ENCODE peak calls at places on chromosomes 3 and 15, in ten cellular contexts. One of them, this sample, is unnamed.

GRCh38 chr3:56323986-56324420 is 144.3 kb downstream of the ERC2 start:
- DNase-seq in heart left ventricle: no peak
- DNase-seq in body of pancreas: no peak
- DNase-seq in A549: no peak
- DNase-seq in esophagus muscularis mucosa: peak
- DNase-seq in H1: no peak
- DNase-seq in adrenal gland: peak
- DNase-seq in breast epithelium: no peak
- DNase-seq in transverse colon: no peak
- DNase-seq in H54: peak
- DNase-seq in this sample: no peak

GRCh38 chr3:2661078-2661477 is 449.1 kb downstream of the IL5RA start:
- DNase-seq in heart left ventricle: no peak
- DNase-seq in body of pancreas: no peak
- DNase-seq in A549: no peak
- DNase-seq in esophagus muscularis mucosa: no peak
- DNase-seq in H1: no peak
- DNase-seq in adrenal gland: no peak
- DNase-seq in breast epithelium: no peak
- DNase-seq in transverse colon: no peak
- DNase-seq in H54: no peak
- DNase-seq in this sample: no peak

GRCh38 chr3:188268336-188268735 is 114.4 kb downstream of the LPP start:
- DNase-seq in heart left ventricle: no peak
- DNase-seq in body of pancreas: no peak
- DNase-seq in A549: no peak
- DNase-seq in esophagus muscularis mucosa: no peak
- DNase-seq in H1: no peak
- DNase-seq in adrenal gland: no peak
- DNase-seq in breast epithelium: no peak
- DNase-seq in transverse colon: no peak
- DNase-seq in H54: no peak
- DNase-seq in this sample: no peak

GRCh38 chr15:85745525-85745924 is 49.2 kb downstream of the KLHL25 start:
- DNase-seq in heart left ventricle: no peak
- DNase-seq in body of pancreas: no peak
- DNase-seq in A549: no peak
- DNase-seq in esophagus muscularis mucosa: no peak
- DNase-seq in H1: no peak
- DNase-seq in adrenal gland: peak
- DNase-seq in breast epithelium: no peak
- DNase-seq in transverse colon: no peak
- DNase-seq in H54: no peak
- DNase-seq in this sample: no peak

GRCh38 chr15:65338366-65338765 is 33.9 kb downstream of the RNU5B-1 start:
- DNase-seq in heart left ventricle: no peak
- DNase-seq in body of pancreas: no peak
- DNase-seq in A549: no peak
- DNase-seq in esophagus muscularis mucosa: no peak
- DNase-seq in H1: no peak
- DNase-seq in adrenal gland: no peak
- DNase-seq in breast epithelium: no peak
- DNase-seq in transverse colon: peak
- DNase-seq in H54: no peak
- DNase-seq in this sample: no peak

GRCh38 chr3:63877737-63878393 is 14.2 kb downstream of the ATXN7 start:
- DNase-seq in heart left ventricle: no peak
- DNase-seq in body of pancreas: no peak
- DNase-seq in A549: no peak
- DNase-seq in esophagus muscularis mucosa: no peak
- DNase-seq in H1: no peak
- DNase-seq in adrenal gland: no peak
- DNase-seq in breast epithelium: no peak
- DNase-seq in transverse colon: no peak
- DNase-seq in H54: no peak
- DNase-seq in this sample: no peak

GRCh38 chr3:119184808-119185690 is 11.7 kb downstream of the UPK1B start:
- DNase-seq in heart left ventricle: no peak
- DNase-seq in body of pancreas: no peak
- DNase-seq in A549: peak
- DNase-seq in esophagus muscularis mucosa: no peak
- DNase-seq in H1: no peak
- DNase-seq in adrenal gland: no peak
- DNase-seq in breast epithelium: no peak
- DNase-seq in transverse colon: no peak
- DNase-seq in H54: no peak
- DNase-seq in this sample: no peak

GRCh38 chr3:197019535-197019934 is 10.1 kb downstream of the MELTF start:
- DNase-seq in heart left ventricle: no peak
- DNase-seq in body of pancreas: no peak
- DNase-seq in A549: no peak
- DNase-seq in esophagus muscularis mucosa: no peak
- DNase-seq in H1: no peak
- DNase-seq in adrenal gland: no peak
- DNase-seq in breast epithelium: no peak
- DNase-seq in transverse colon: no peak
- DNase-seq in H54: no peak
- DNase-seq in this sample: no peak

GRCh38 chr3:9875448-9875847 is 4.6 kb downstream of the CIDEC start:
- DNase-seq in heart left ventricle: no peak
- DNase-seq in body of pancreas: no peak
- DNase-seq in A549: no peak
- DNase-seq in esophagus muscularis mucosa: no peak
- DNase-seq in H1: no peak
- DNase-seq in adrenal gland: no peak
- DNase-seq in breast epithelium: no peak
- DNase-seq in transverse colon: no peak
- DNase-seq in H54: no peak
- DNase-seq in this sample: no peak

GRCh38 chr3:9876991-9877390 is 3.1 kb downstream of the CIDEC start:
- DNase-seq in heart left ventricle: no peak
- DNase-seq in body of pancreas: no peak
- DNase-seq in A549: no peak
- DNase-seq in esophagus muscularis mucosa: no peak
- DNase-seq in H1: no peak
- DNase-seq in adrenal gland: no peak
- DNase-seq in breast epithelium: no peak
- DNase-seq in transverse colon: no peak
- DNase-seq in H54: no peak
- DNase-seq in this sample: no peak

GRCh38 chr3:9879830-9880549 is at the start of gene CIDEC:
- DNase-seq in heart left ventricle: no peak
- DNase-seq in body of pancreas: no peak
- DNase-seq in A549: no peak
- DNase-seq in esophagus muscularis mucosa: no peak
- DNase-seq in H1: no peak
- DNase-seq in adrenal gland: no peak
- DNase-seq in breast epithelium: no peak
- DNase-seq in transverse colon: no peak
- DNase-seq in H54: no peak
- DNase-seq in this sample: no peak

GRCh38 chr3:9881440-9881839 is 1.4 kb upstream of the CIDEC start:
- DNase-seq in heart left ventricle: no peak
- DNase-seq in body of pancreas: no peak
- DNase-seq in A549: no peak
- DNase-seq in esophagus muscularis mucosa: no peak
- DNase-seq in H1: no peak
- DNase-seq in adrenal gland: no peak
- DNase-seq in breast epithelium: no peak
- DNase-seq in transverse colon: no peak
- DNase-seq in H54: no peak
- DNase-seq in this sample: no peak

DNA sequence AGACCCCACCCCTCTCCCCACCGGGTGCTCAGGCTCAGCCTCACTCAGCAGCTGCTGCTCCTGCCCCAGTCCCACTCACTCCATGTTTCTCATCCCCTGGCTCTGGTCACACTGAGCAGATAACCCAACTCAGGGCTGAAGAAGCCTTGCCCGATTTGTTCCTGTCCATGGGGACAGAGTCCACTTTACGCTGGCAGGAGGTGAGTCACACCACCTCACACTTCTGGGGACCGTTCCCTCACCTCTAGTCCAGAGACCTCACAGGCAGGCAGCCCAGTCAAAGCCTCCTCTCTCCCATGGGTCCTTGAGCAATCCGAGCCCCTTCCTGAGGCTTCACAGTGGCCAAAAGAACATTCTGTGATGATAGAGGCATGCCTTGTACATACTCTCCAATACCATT is 1.4 kb downstream of the CIDEC start:
- DNase-seq in heart left ventricle: no peak
- DNase-seq in body of pancreas: no peak
- DNase-seq in A549: peak
- DNase-seq in esophagus muscularis mucosa: no peak
- DNase-seq in H1: no peak
- DNase-seq in adrenal gland: no peak
- DNase-seq in breast epithelium: no peak
- DNase-seq in transverse colon: peak
- DNase-seq in H54: no peak
- DNase-seq in this sample: no peak
- TF ChIP-seq POLR2A in heart left ventricle: no peak
- TF ChIP-seq POLR2A in body of pancreas: no peak
- TF ChIP-seq POLR2A in A549: no peak
- TF ChIP-seq POLR2A in esophagus muscularis mucosa: no peak
- TF ChIP-seq POLR2A in H1: no peak
- TF ChIP-seq POLR2A in adrenal gland: no peak
- TF ChIP-seq POLR2A in breast epithelium: no peak
- TF ChIP-seq POLR2A in transverse colon: peak
- TF ChIP-seq POLR2A in H54: no peak
- TF ChIP-seq POLR2A in this sample: no peak

DNA sequence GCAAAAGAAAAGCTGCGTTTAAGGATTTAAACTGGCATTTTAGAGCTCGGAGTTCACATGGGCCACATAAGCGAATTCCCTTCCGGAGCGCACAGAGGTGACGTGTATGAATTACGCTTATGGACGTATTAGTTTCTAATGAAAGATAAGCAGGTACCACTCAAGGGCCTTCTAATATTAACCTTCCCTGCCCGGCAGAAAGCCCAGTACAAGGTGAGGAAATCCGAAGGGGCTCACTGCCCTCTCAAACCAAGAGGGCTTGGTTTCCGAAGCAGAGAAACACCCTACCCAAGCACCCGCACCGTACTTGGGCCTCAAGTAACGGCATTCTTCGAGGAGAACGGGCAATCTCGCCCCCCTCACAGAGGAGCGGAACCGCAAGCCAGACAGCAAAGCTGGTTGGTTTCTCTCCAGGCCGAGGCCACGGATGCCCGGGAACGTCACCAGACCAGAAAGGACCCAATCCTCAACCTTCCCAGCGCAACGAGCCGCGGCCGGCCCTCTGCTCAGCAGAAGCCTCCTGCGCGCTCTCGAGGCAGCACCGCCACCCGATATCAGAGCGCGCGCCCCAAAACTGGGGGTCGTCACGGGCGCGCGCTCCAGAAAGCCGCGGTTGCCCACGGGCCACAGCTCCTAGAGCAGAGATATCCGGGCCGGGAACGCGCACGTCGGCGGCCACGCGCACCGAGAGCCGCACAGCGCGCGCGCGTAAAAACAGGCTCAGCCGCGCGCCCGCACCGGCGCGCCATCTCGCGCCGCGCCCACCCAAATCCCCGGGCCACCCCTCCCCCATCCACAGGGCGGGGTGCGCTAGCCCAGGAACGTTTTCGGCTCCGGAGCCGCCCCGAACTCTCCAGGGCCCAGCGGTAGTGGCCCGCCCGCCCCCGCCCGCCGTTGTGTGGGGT is 671 bp downstream of the QRICH1 start:
- DNase-seq in heart left ventricle: peak
- DNase-seq in body of pancreas: peak
- DNase-seq in A549: peak
- DNase-seq in esophagus muscularis mucosa: peak
- DNase-seq in H1: peak
- DNase-seq in adrenal gland: peak
- DNase-seq in breast epithelium: peak
- DNase-seq in transverse colon: peak
- DNase-seq in H54: peak
- DNase-seq in this sample: peak
- TF ChIP-seq POLR2A in heart left ventricle: no peak
- TF ChIP-seq POLR2A in body of pancreas: no peak
- TF ChIP-seq POLR2A in A549: no peak
- TF ChIP-seq POLR2A in esophagus muscularis mucosa: no peak
- TF ChIP-seq POLR2A in H1: peak
- TF ChIP-seq POLR2A in adrenal gland: peak
- TF ChIP-seq POLR2A in breast epithelium: no peak
- TF ChIP-seq POLR2A in transverse colon: no peak
- TF ChIP-seq POLR2A in H54: no peak
- TF ChIP-seq POLR2A in this sample: no peak

DNA sequence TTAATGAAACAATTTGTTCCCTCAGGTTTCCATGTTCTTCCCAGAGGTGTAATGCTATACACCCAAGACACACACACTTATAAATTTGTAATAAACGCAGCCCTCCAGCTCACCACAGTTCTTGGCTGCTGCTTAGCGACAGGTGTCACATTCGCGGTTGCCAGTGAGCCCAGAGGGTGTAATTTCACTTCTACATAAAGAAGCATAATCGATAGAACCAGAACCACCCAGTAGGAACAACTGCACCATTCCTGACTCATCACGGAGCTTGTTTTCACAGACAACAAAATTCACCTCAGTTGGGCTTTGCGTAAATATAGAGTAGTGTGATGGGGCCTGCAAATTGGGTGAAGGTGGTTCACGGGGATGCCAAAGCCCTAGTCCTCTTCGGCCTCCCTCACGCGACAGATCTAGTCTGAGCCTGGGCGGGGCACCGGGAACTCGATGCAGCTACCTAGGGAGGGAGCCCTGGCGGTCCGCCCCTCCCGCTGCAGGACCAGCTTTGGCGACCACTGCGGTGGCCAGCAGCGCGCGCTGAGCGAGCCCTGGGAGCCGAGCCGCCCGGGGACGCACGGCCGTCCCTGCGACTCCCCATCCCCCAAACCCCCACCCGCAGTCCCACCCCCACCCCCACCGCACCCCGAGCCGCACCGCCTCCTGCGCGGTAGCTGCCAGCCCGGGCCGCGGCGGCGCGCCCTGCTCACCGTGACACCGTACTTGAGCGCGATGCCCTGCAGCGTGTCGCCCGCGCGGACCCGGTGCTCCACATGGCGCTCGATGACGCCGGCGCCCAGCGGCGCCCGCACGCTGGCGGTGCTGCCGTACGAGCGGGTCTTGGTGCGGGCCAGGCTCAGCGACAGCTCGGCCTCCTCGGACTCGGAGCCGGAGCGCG is 563 bp downstream of the LYSMD2 start:
- DNase-seq in heart left ventricle: peak
- DNase-seq in body of pancreas: peak
- DNase-seq in A549: peak
- DNase-seq in esophagus muscularis mucosa: peak
- DNase-seq in H1: peak
- DNase-seq in adrenal gland: peak
- DNase-seq in breast epithelium: no peak
- DNase-seq in transverse colon: peak
- DNase-seq in H54: no peak
- DNase-seq in this sample: peak
- TF ChIP-seq POLR2A in heart left ventricle: no peak
- TF ChIP-seq POLR2A in body of pancreas: no peak
- TF ChIP-seq POLR2A in A549: no peak
- TF ChIP-seq POLR2A in esophagus muscularis mucosa: no peak
- TF ChIP-seq POLR2A in H1: no peak
- TF ChIP-seq POLR2A in adrenal gland: no peak
- TF ChIP-seq POLR2A in breast epithelium: no peak
- TF ChIP-seq POLR2A in transverse colon: no peak
- TF ChIP-seq POLR2A in H54: no peak
- TF ChIP-seq POLR2A in this sample: peak

DNA sequence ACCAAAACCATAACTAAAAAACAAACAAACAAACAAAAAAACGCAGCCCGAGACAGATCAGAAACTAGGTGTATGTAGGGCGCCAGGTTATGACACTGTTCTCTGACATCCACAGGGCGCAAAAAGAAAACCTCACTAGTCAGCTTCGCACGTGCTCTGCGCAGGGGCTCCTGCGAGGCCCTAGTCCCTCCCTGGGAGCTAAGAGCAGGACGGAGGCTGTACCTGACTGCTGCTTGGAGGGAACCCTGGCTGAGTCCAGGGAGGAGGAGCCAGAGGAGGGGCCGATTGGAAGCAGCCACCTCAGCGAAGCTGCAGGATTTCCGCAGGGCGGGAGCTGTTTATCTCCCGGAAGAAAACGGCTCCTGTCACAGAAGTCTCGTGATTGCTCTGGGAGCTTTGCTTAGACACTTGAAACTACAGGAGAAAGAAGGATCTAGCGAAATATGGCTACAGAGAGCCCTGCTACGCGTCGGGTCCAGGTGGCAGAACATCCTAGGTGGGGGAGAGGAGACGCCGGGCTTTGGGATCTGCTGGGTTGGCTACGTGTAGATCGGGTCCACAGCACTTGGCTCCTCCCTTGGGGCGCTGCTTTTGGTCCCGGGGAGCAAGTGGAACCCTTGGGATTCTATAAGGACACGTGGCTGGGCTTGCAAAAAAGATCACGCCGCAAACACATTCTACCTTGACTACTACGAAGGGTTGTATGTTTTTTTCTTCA is at the start of gene GALK2:
- DNase-seq in heart left ventricle: peak
- DNase-seq in body of pancreas: peak
- DNase-seq in A549: peak
- DNase-seq in esophagus muscularis mucosa: peak
- DNase-seq in H1: peak
- DNase-seq in adrenal gland: peak
- DNase-seq in breast epithelium: peak
- DNase-seq in transverse colon: peak
- DNase-seq in H54: peak
- DNase-seq in this sample: peak
- TF ChIP-seq POLR2A in heart left ventricle: no peak
- TF ChIP-seq POLR2A in body of pancreas: peak
- TF ChIP-seq POLR2A in A549: peak
- TF ChIP-seq POLR2A in esophagus muscularis mucosa: peak
- TF ChIP-seq POLR2A in H1: peak
- TF ChIP-seq POLR2A in adrenal gland: peak
- TF ChIP-seq POLR2A in breast epithelium: no peak
- TF ChIP-seq POLR2A in transverse colon: peak
- TF ChIP-seq POLR2A in H54: peak
- TF ChIP-seq POLR2A in this sample: peak

This sample was measured in erythroblast.